ENCODE peak calls at places on chromosome 6, in five cellular contexts. E, N, A, H and B are unnamed samples.

GRCh38 chr6:38460216-38460615 is 179.5 kb downstream of the BTBD9 start:
- DNase-seq in E (no peak), N (no peak), A (no peak), H (peak), B (no peak)

GRCh38 chr6:63807056-63807455 is 171.5 kb downstream of the PHF3 start:
- DNase-seq in E (peak), N (no peak), A (no peak), H (no peak), B (no peak)

GRCh38 chr6:151001387-151002063 is 136.0 kb downstream of the MTHFD1L start:
- DNase-seq in E (no peak), N (no peak), A (peak), H (no peak), B (no peak)

GRCh38 chr6:157966990-157967389 is 14.7 kb upstream of the SYNJ2 start:
- DNase-seq in E (no peak), N (no peak), A (peak), H (no peak), B (no peak)

GRCh38 chr6:134447883-134448387 is 130.0 kb upstream of the SGK1 start:
- DNase-seq in E (no peak), N (no peak), A (no peak), H (peak), B (no peak)

GRCh38 chr6:146337376-146337775 is 206.3 kb upstream of the RAB32 start:
- DNase-seq in E (no peak), N (no peak), A (no peak), H (no peak), B (no peak)

GRCh38 chr6:1190361-1190760 is 121.5 kb upstream of the FOXQ1 start:
- DNase-seq in E (no peak), N (no peak), A (no peak), H (peak), B (no peak)

GRCh38 chr6:154602708-154603107 is 92.2 kb upstream of the CNKSR3 start:
- DNase-seq in E (no peak), N (no peak), A (no peak), H (no peak), B (no peak)

GRCh38 chr6:149716584-149716983 is 1.3 kb downstream of the LATS1 start:
- DNase-seq in E (peak), N (no peak), A (no peak), H (peak), B (no peak)

GRCh38 chr6:5162401-5162800 is 77.3 kb downstream of the PPP1R3G start:
- DNase-seq in E (no peak), N (no peak), A (no peak), H (no peak), B (no peak)

GRCh38 chr6:156662025-156662445 is 115.1 kb upstream of the ARID1B start:
- DNase-seq in E (no peak), N (peak), A (no peak), H (no peak), B (no peak)

GRCh38 chr6:137451926-137452325 is 42.3 kb downstream of the OLIG3 start:
- DNase-seq in E (no peak), N (no peak), A (no peak), H (peak), B (no peak)

GRCh38 chr6:109397020-109397419 is 14.8 kb upstream of the CD164 start:
- DNase-seq in E (peak), N (peak), A (no peak), H (peak), B (no peak)